ENCODE peak calls at places on chromosome 9, in five cellular contexts. One of them, this sample, is unnamed.

GRCh38 chr9:100379862-100380261 is 27.1 kb upstream of the TEX10 start:
- DNase-seq in activated T-cell treated with anti-CD3 and anti-CD28 coated beads for 24 hours: no peak
- DNase-seq in D721Med: no peak
- DNase-seq in breast epithelium: no peak
- DNase-seq in stimulated activated CD4-positive, alpha-beta T cell treated with anti-CD3 and anti-CD28 coated beads, Interleukin-4, amount 100 ng/mL, for 24 hours: no peak
- DNase-seq in this sample: no peak

GRCh38 chr9:136779808-136780207 is 11.3 kb upstream of the TMEM141 start:
- DNase-seq in activated T-cell treated with anti-CD3 and anti-CD28 coated beads for 24 hours: no peak
- DNase-seq in breast epithelium: no peak
- DNase-seq in stimulated activated CD4-positive, alpha-beta T cell treated with anti-CD3 and anti-CD28 coated beads, Interleukin-4, amount 100 ng/mL, for 24 hours: no peak
- DNase-seq in D721Med: no peak
- DNase-seq in this sample: no peak

GRCh38 chr9:133008406-133008805 is 22.4 kb upstream of the GTF3C5 start:
- DNase-seq in D721Med: no peak
- DNase-seq in activated T-cell treated with anti-CD3 and anti-CD28 coated beads for 24 hours: no peak
- DNase-seq in stimulated activated CD4-positive, alpha-beta T cell treated with anti-CD3 and anti-CD28 coated beads, Interleukin-4, amount 100 ng/mL, for 24 hours: no peak
- DNase-seq in breast epithelium: no peak
- DNase-seq in this sample: no peak

GRCh38 chr9:112861638-112862555 is 28.8 kb downstream of the SLC46A2 start:
- DNase-seq in D721Med: no peak
- DNase-seq in breast epithelium: no peak
- DNase-seq in stimulated activated CD4-positive, alpha-beta T cell treated with anti-CD3 and anti-CD28 coated beads, Interleukin-4, amount 100 ng/mL, for 24 hours: no peak
- DNase-seq in activated T-cell treated with anti-CD3 and anti-CD28 coated beads for 24 hours: no peak
- DNase-seq in this sample: no peak

GRCh38 chr9:83956288-83957028 is 23.6 kb downstream of the HNRNPK start:
- DNase-seq in breast epithelium: peak
- DNase-seq in activated T-cell treated with anti-CD3 and anti-CD28 coated beads for 24 hours: peak
- DNase-seq in stimulated activated CD4-positive, alpha-beta T cell treated with anti-CD3 and anti-CD28 coated beads, Interleukin-4, amount 100 ng/mL, for 24 hours: peak
- DNase-seq in D721Med: peak
- DNase-seq in this sample: peak

GRCh38 chr9:22214021-22214420 is 204.9 kb upstream of the CDKN2B start:
- DNase-seq in activated T-cell treated with anti-CD3 and anti-CD28 coated beads for 24 hours: no peak
- DNase-seq in D721Med: no peak
- DNase-seq in breast epithelium: no peak
- DNase-seq in stimulated activated CD4-positive, alpha-beta T cell treated with anti-CD3 and anti-CD28 coated beads, Interleukin-4, amount 100 ng/mL, for 24 hours: no peak
- DNase-seq in this sample: no peak

GRCh38 chr9:72622186-72622585 is 100.8 kb downstream of the TMC1 start:
- DNase-seq in stimulated activated CD4-positive, alpha-beta T cell treated with anti-CD3 and anti-CD28 coated beads, Interleukin-4, amount 100 ng/mL, for 24 hours: no peak
- DNase-seq in D721Med: no peak
- DNase-seq in breast epithelium: no peak
- DNase-seq in activated T-cell treated with anti-CD3 and anti-CD28 coated beads for 24 hours: no peak
- DNase-seq in this sample: no peak

GRCh38 chr9:137383453-137384115 is 39.4 kb downstream of the EXD3 start:
- DNase-seq in activated T-cell treated with anti-CD3 and anti-CD28 coated beads for 24 hours: no peak
- DNase-seq in breast epithelium: no peak
- DNase-seq in D721Med: no peak
- DNase-seq in stimulated activated CD4-positive, alpha-beta T cell treated with anti-CD3 and anti-CD28 coated beads, Interleukin-4, amount 100 ng/mL, for 24 hours: no peak
- DNase-seq in this sample: no peak

GRCh38 chr9:129481424-129481823 is 139.5 kb downstream of the C9orf50 start:
- DNase-seq in activated T-cell treated with anti-CD3 and anti-CD28 coated beads for 24 hours: no peak
- DNase-seq in D721Med: no peak
- DNase-seq in stimulated activated CD4-positive, alpha-beta T cell treated with anti-CD3 and anti-CD28 coated beads, Interleukin-4, amount 100 ng/mL, for 24 hours: no peak
- DNase-seq in breast epithelium: no peak
- DNase-seq in this sample: no peak

GRCh38 chr9:114405294-114406034 is 17.7 kb upstream of the AKNA start:
- DNase-seq in D721Med: peak
- DNase-seq in breast epithelium: peak
- DNase-seq in stimulated activated CD4-positive, alpha-beta T cell treated with anti-CD3 and anti-CD28 coated beads, Interleukin-4, amount 100 ng/mL, for 24 hours: peak
- DNase-seq in activated T-cell treated with anti-CD3 and anti-CD28 coated beads for 24 hours: peak
- DNase-seq in this sample: peak

GRCh38 chr9:108963459-108964143 is 29.4 kb downstream of the ABITRAM start:
- DNase-seq in D721Med: no peak
- DNase-seq in breast epithelium: no peak
- DNase-seq in stimulated activated CD4-positive, alpha-beta T cell treated with anti-CD3 and anti-CD28 coated beads, Interleukin-4, amount 100 ng/mL, for 24 hours: no peak
- DNase-seq in activated T-cell treated with anti-CD3 and anti-CD28 coated beads for 24 hours: no peak
- DNase-seq in this sample: no peak

GRCh38 chr9:82491604-82492003 is 503.0 kb downstream of the SPATA31D1 start:
- DNase-seq in stimulated activated CD4-positive, alpha-beta T cell treated with anti-CD3 and anti-CD28 coated beads, Interleukin-4, amount 100 ng/mL, for 24 hours: no peak
- DNase-seq in activated T-cell treated with anti-CD3 and anti-CD28 coated beads for 24 hours: no peak
- DNase-seq in D721Med: no peak
- DNase-seq in breast epithelium: no peak
- DNase-seq in this sample: no peak

GRCh38 chr9:29285818-29286217 is 1712.5 kb upstream of the C9orf72 start:
- DNase-seq in activated T-cell treated with anti-CD3 and anti-CD28 coated beads for 24 hours: no peak
- DNase-seq in D721Med: no peak
- DNase-seq in breast epithelium: no peak
- DNase-seq in stimulated activated CD4-positive, alpha-beta T cell treated with anti-CD3 and anti-CD28 coated beads, Interleukin-4, amount 100 ng/mL, for 24 hours: no peak
- DNase-seq in this sample: no peak

GRCh38 chr9:113513111-113513510 is 49.6 kb downstream of the RGS3 start:
- DNase-seq in activated T-cell treated with anti-CD3 and anti-CD28 coated beads for 24 hours: no peak
- DNase-seq in breast epithelium: no peak
- DNase-seq in D721Med: no peak
- DNase-seq in stimulated activated CD4-positive, alpha-beta T cell treated with anti-CD3 and anti-CD28 coated beads, Interleukin-4, amount 100 ng/mL, for 24 hours: no peak
- DNase-seq in this sample: no peak

GRCh38 chr9:14021871-14022525 is 291.9 kb downstream of the NFIB start:
- DNase-seq in breast epithelium: no peak
- DNase-seq in activated T-cell treated with anti-CD3 and anti-CD28 coated beads for 24 hours: no peak
- DNase-seq in D721Med: no peak
- DNase-seq in stimulated activated CD4-positive, alpha-beta T cell treated with anti-CD3 and anti-CD28 coated beads, Interleukin-4, amount 100 ng/mL, for 24 hours: no peak
- DNase-seq in this sample: no peak

GRCh38 chr9:89639367-89639795 is 34.6 kb downstream of the GADD45G start:
- DNase-seq in stimulated activated CD4-positive, alpha-beta T cell treated with anti-CD3 and anti-CD28 coated beads, Interleukin-4, amount 100 ng/mL, for 24 hours: no peak
- DNase-seq in activated T-cell treated with anti-CD3 and anti-CD28 coated beads for 24 hours: no peak
- DNase-seq in breast epithelium: peak
- DNase-seq in D721Med: no peak
- DNase-seq in this sample: no peak

GRCh38 chr9:92763721-92764380 is 782 bp downstream of the BICD2 start:
- DNase-seq in stimulated activated CD4-positive, alpha-beta T cell treated with anti-CD3 and anti-CD28 coated beads, Interleukin-4, amount 100 ng/mL, for 24 hours: peak
- DNase-seq in activated T-cell treated with anti-CD3 and anti-CD28 coated beads for 24 hours: no peak
- DNase-seq in D721Med: no peak
- DNase-seq in breast epithelium: no peak
- DNase-seq in this sample: no peak

GRCh38 chr9:127927457-127928231 is 2.9 kb downstream of the PIP5KL1 start:
- DNase-seq in breast epithelium: peak
- DNase-seq in stimulated activated CD4-positive, alpha-beta T cell treated with anti-CD3 and anti-CD28 coated beads, Interleukin-4, amount 100 ng/mL, for 24 hours: peak
- DNase-seq in activated T-cell treated with anti-CD3 and anti-CD28 coated beads for 24 hours: peak
- DNase-seq in D721Med: no peak
- DNase-seq in this sample: no peak

GRCh38 chr9:7164440-7165349 is 406.9 kb downstream of the KDM4C start:
- DNase-seq in D721Med: no peak
- DNase-seq in stimulated activated CD4-positive, alpha-beta T cell treated with anti-CD3 and anti-CD28 coated beads, Interleukin-4, amount 100 ng/mL, for 24 hours: no peak
- DNase-seq in breast epithelium: no peak
- DNase-seq in activated T-cell treated with anti-CD3 and anti-CD28 coated beads for 24 hours: no peak
- DNase-seq in this sample: no peak

GRCh38 chr9:123643518-123643917 is 286.4 kb downstream of the DENND1A start:
- DNase-seq in breast epithelium: peak
- DNase-seq in activated T-cell treated with anti-CD3 and anti-CD28 coated beads for 24 hours: no peak
- DNase-seq in D721Med: no peak
- DNase-seq in stimulated activated CD4-positive, alpha-beta T cell treated with anti-CD3 and anti-CD28 coated beads, Interleukin-4, amount 100 ng/mL, for 24 hours: no peak
- DNase-seq in this sample: no peak

GRCh38 chr9:35967042-35967441 is 9.1 kb upstream of the OR2S2 start:
- DNase-seq in activated T-cell treated with anti-CD3 and anti-CD28 coated beads for 24 hours: no peak
- DNase-seq in breast epithelium: no peak
- DNase-seq in D721Med: no peak
- DNase-seq in stimulated activated CD4-positive, alpha-beta T cell treated with anti-CD3 and anti-CD28 coated beads, Interleukin-4, amount 100 ng/mL, for 24 hours: no peak
- DNase-seq in this sample: no peak

GRCh38 chr9:94772654-94773303 is 46.3 kb downstream of the AOPEP start:
- DNase-seq in activated T-cell treated with anti-CD3 and anti-CD28 coated beads for 24 hours: no peak
- DNase-seq in breast epithelium: no peak
- DNase-seq in stimulated activated CD4-positive, alpha-beta T cell treated with anti-CD3 and anti-CD28 coated beads, Interleukin-4, amount 100 ng/mL, for 24 hours: no peak
- DNase-seq in D721Med: no peak
- DNase-seq in this sample: no peak

GRCh38 chr9:7186175-7186574 is 428.4 kb downstream of the KDM4C start:
- DNase-seq in D721Med: no peak
- DNase-seq in activated T-cell treated with anti-CD3 and anti-CD28 coated beads for 24 hours: no peak
- DNase-seq in stimulated activated CD4-positive, alpha-beta T cell treated with anti-CD3 and anti-CD28 coated beads, Interleukin-4, amount 100 ng/mL, for 24 hours: no peak
- DNase-seq in breast epithelium: no peak
- DNase-seq in this sample: no peak

GRCh38 chr9:136511670-136512592 is 29.1 kb upstream of the SEC16A start:
- DNase-seq in stimulated activated CD4-positive, alpha-beta T cell treated with anti-CD3 and anti-CD28 coated beads, Interleukin-4, amount 100 ng/mL, for 24 hours: no peak
- DNase-seq in activated T-cell treated with anti-CD3 and anti-CD28 coated beads for 24 hours: no peak
- DNase-seq in D721Med: no peak
- DNase-seq in breast epithelium: no peak
- DNase-seq in this sample: no peak

GRCh38 chr9:126704157-126704941 is 90.6 kb downstream of the LMX1B start:
- DNase-seq in breast epithelium: peak
- DNase-seq in D721Med: no peak
- DNase-seq in activated T-cell treated with anti-CD3 and anti-CD28 coated beads for 24 hours: no peak
- DNase-seq in stimulated activated CD4-positive, alpha-beta T cell treated with anti-CD3 and anti-CD28 coated beads, Interleukin-4, amount 100 ng/mL, for 24 hours: peak
- DNase-seq in this sample: peak